ENCODE peak calls at places on chromosomes 4 and X, in eight cellular contexts. One of them, this sample, is unnamed.

GRCh38 chr4:2825184-2825506 is 18.5 kb upstream of the ADD1 start:
- DNase-seq in stimulated activated CD4-positive, alpha-beta T cell treated with anti-CD3 and anti-CD28 coated beads, TNF-alpha, amount 100 ng/mL, for 24 hours: no peak
- DNase-seq in type B pancreatic cell: no peak
- DNase-seq in nephron progenitor cell: no peak
- DNase-seq in NCI-H1105 treated with DMSO at 0.1 percent for 48 hours: no peak
- DNase-seq in NCI-H774: no peak
- DNase-seq in heart right ventricle: no peak
- DNase-seq in midbrain: no peak
- DNase-seq in this sample: no peak

GRCh38 chrX:138775501-138775900 is 64.0 kb upstream of the FGF13 start:
- DNase-seq in nephron progenitor cell: no peak
- DNase-seq in NCI-H774: no peak
- DNase-seq in stimulated activated CD4-positive, alpha-beta T cell treated with anti-CD3 and anti-CD28 coated beads, TNF-alpha, amount 100 ng/mL, for 24 hours: no peak
- DNase-seq in type B pancreatic cell: no peak
- DNase-seq in midbrain: no peak
- DNase-seq in NCI-H1105 treated with DMSO at 0.1 percent for 48 hours: peak
- DNase-seq in heart right ventricle: no peak
- DNase-seq in this sample: peak

GRCh38 chr4:95124906-95125504 is 367.2 kb downstream of the BMPR1B start:
- DNase-seq in type B pancreatic cell: no peak
- DNase-seq in heart right ventricle: peak
- DNase-seq in stimulated activated CD4-positive, alpha-beta T cell treated with anti-CD3 and anti-CD28 coated beads, TNF-alpha, amount 100 ng/mL, for 24 hours: no peak
- DNase-seq in NCI-H1105 treated with DMSO at 0.1 percent for 48 hours: peak
- DNase-seq in midbrain: peak
- DNase-seq in nephron progenitor cell: peak
- DNase-seq in NCI-H774: no peak
- DNase-seq in this sample: peak

GRCh38 chrX:22063284-22063683 is 31.2 kb downstream of the PHEX start:
- DNase-seq in type B pancreatic cell: no peak
- DNase-seq in heart right ventricle: no peak
- DNase-seq in NCI-H774: no peak
- DNase-seq in nephron progenitor cell: peak
- DNase-seq in NCI-H1105 treated with DMSO at 0.1 percent for 48 hours: no peak
- DNase-seq in midbrain: no peak
- DNase-seq in stimulated activated CD4-positive, alpha-beta T cell treated with anti-CD3 and anti-CD28 coated beads, TNF-alpha, amount 100 ng/mL, for 24 hours: peak
- DNase-seq in this sample: no peak

GRCh38 chr4:16757080-16757521 is 141.3 kb downstream of the LDB2 start:
- DNase-seq in NCI-H774: no peak
- DNase-seq in type B pancreatic cell: no peak
- DNase-seq in midbrain: no peak
- DNase-seq in nephron progenitor cell: no peak
- DNase-seq in heart right ventricle: no peak
- DNase-seq in NCI-H1105 treated with DMSO at 0.1 percent for 48 hours: no peak
- DNase-seq in stimulated activated CD4-positive, alpha-beta T cell treated with anti-CD3 and anti-CD28 coated beads, TNF-alpha, amount 100 ng/mL, for 24 hours: no peak
- DNase-seq in this sample: no peak

GRCh38 chrX:47283015-47283771 is 50.4 kb downstream of the USP11 start:
- DNase-seq in stimulated activated CD4-positive, alpha-beta T cell treated with anti-CD3 and anti-CD28 coated beads, TNF-alpha, amount 100 ng/mL, for 24 hours: no peak
- DNase-seq in midbrain: peak
- DNase-seq in heart right ventricle: peak
- DNase-seq in nephron progenitor cell: peak
- DNase-seq in NCI-H1105 treated with DMSO at 0.1 percent for 48 hours: peak
- DNase-seq in type B pancreatic cell: no peak
- DNase-seq in NCI-H774: peak
- DNase-seq in this sample: peak

GRCh38 chr4:169345207-169345788 is 74.5 kb upstream of the SH3RF1 start:
- DNase-seq in midbrain: peak
- DNase-seq in NCI-H774: no peak
- DNase-seq in type B pancreatic cell: no peak
- DNase-seq in heart right ventricle: no peak
- DNase-seq in nephron progenitor cell: no peak
- DNase-seq in NCI-H1105 treated with DMSO at 0.1 percent for 48 hours: no peak
- DNase-seq in stimulated activated CD4-positive, alpha-beta T cell treated with anti-CD3 and anti-CD28 coated beads, TNF-alpha, amount 100 ng/mL, for 24 hours: no peak
- DNase-seq in this sample: peak

GRCh38 chr4:80070880-80071620 is 2.0 kb downstream of the ANTXR2 start:
- DNase-seq in midbrain: no peak
- DNase-seq in type B pancreatic cell: no peak
- DNase-seq in stimulated activated CD4-positive, alpha-beta T cell treated with anti-CD3 and anti-CD28 coated beads, TNF-alpha, amount 100 ng/mL, for 24 hours: no peak
- DNase-seq in heart right ventricle: no peak
- DNase-seq in nephron progenitor cell: no peak
- DNase-seq in NCI-H774: no peak
- DNase-seq in NCI-H1105 treated with DMSO at 0.1 percent for 48 hours: no peak
- DNase-seq in this sample: peak

GRCh38 chrX:153469811-153470410 is 465 bp downstream of the HAUS7 start:
- DNase-seq in NCI-H774: no peak
- DNase-seq in heart right ventricle: peak
- DNase-seq in type B pancreatic cell: no peak
- DNase-seq in stimulated activated CD4-positive, alpha-beta T cell treated with anti-CD3 and anti-CD28 coated beads, TNF-alpha, amount 100 ng/mL, for 24 hours: peak
- DNase-seq in nephron progenitor cell: peak
- DNase-seq in NCI-H1105 treated with DMSO at 0.1 percent for 48 hours: peak
- DNase-seq in midbrain: no peak
- DNase-seq in this sample: peak

GRCh38 chr4:164731827-164732474 is 22.0 kb upstream of the SMIM31 start:
- DNase-seq in type B pancreatic cell: peak
- DNase-seq in NCI-H774: no peak
- DNase-seq in stimulated activated CD4-positive, alpha-beta T cell treated with anti-CD3 and anti-CD28 coated beads, TNF-alpha, amount 100 ng/mL, for 24 hours: peak
- DNase-seq in midbrain: peak
- DNase-seq in heart right ventricle: peak
- DNase-seq in nephron progenitor cell: peak
- DNase-seq in NCI-H1105 treated with DMSO at 0.1 percent for 48 hours: peak
- DNase-seq in this sample: peak

GRCh38 chr4:139367421-139368090 is 65.3 kb upstream of the NDUFC1 start:
- DNase-seq in NCI-H774: no peak
- DNase-seq in nephron progenitor cell: no peak
- DNase-seq in NCI-H1105 treated with DMSO at 0.1 percent for 48 hours: no peak
- DNase-seq in stimulated activated CD4-positive, alpha-beta T cell treated with anti-CD3 and anti-CD28 coated beads, TNF-alpha, amount 100 ng/mL, for 24 hours: no peak
- DNase-seq in heart right ventricle: no peak
- DNase-seq in midbrain: peak
- DNase-seq in type B pancreatic cell: no peak
- DNase-seq in this sample: no peak

GRCh38 chrX:17655232-17656034 is 81.9 kb upstream of the SCML1 start:
- DNase-seq in NCI-H1105 treated with DMSO at 0.1 percent for 48 hours: no peak
- DNase-seq in midbrain: no peak
- DNase-seq in type B pancreatic cell: no peak
- DNase-seq in heart right ventricle: no peak
- DNase-seq in NCI-H774: no peak
- DNase-seq in stimulated activated CD4-positive, alpha-beta T cell treated with anti-CD3 and anti-CD28 coated beads, TNF-alpha, amount 100 ng/mL, for 24 hours: peak
- DNase-seq in nephron progenitor cell: peak
- DNase-seq in this sample: no peak

GRCh38 chrX:103215768-103216085 is 819 bp downstream of the BEX4 start:
- DNase-seq in type B pancreatic cell: peak
- DNase-seq in nephron progenitor cell: no peak
- DNase-seq in stimulated activated CD4-positive, alpha-beta T cell treated with anti-CD3 and anti-CD28 coated beads, TNF-alpha, amount 100 ng/mL, for 24 hours: no peak
- DNase-seq in heart right ventricle: no peak
- DNase-seq in NCI-H774: no peak
- DNase-seq in midbrain: peak
- DNase-seq in NCI-H1105 treated with DMSO at 0.1 percent for 48 hours: peak
- DNase-seq in this sample: no peak

GRCh38 chrX:110402091-110402854 is 43.6 kb downstream of the RTL9 start:
- DNase-seq in NCI-H774: no peak
- DNase-seq in nephron progenitor cell: no peak
- DNase-seq in stimulated activated CD4-positive, alpha-beta T cell treated with anti-CD3 and anti-CD28 coated beads, TNF-alpha, amount 100 ng/mL, for 24 hours: no peak
- DNase-seq in type B pancreatic cell: no peak
- DNase-seq in midbrain: no peak
- DNase-seq in heart right ventricle: no peak
- DNase-seq in NCI-H1105 treated with DMSO at 0.1 percent for 48 hours: no peak
- DNase-seq in this sample: peak

GRCh38 chr4:107709916-107710315 is 10.1 kb downstream of the PAPSS1 start:
- DNase-seq in midbrain: no peak
- DNase-seq in heart right ventricle: no peak
- DNase-seq in stimulated activated CD4-positive, alpha-beta T cell treated with anti-CD3 and anti-CD28 coated beads, TNF-alpha, amount 100 ng/mL, for 24 hours: no peak
- DNase-seq in nephron progenitor cell: no peak
- DNase-seq in NCI-H1105 treated with DMSO at 0.1 percent for 48 hours: no peak
- DNase-seq in type B pancreatic cell: no peak
- DNase-seq in NCI-H774: no peak
- DNase-seq in this sample: no peak

GRCh38 chrX:1813809-1814208 is 198.9 kb downstream of the ASMT start:
- DNase-seq in type B pancreatic cell: peak
- DNase-seq in midbrain: no peak
- DNase-seq in NCI-H1105 treated with DMSO at 0.1 percent for 48 hours: no peak
- DNase-seq in NCI-H774: no peak
- DNase-seq in stimulated activated CD4-positive, alpha-beta T cell treated with anti-CD3 and anti-CD28 coated beads, TNF-alpha, amount 100 ng/mL, for 24 hours: no peak
- DNase-seq in nephron progenitor cell: peak
- DNase-seq in heart right ventricle: no peak
- DNase-seq in this sample: no peak

GRCh38 chrX:22399793-22400192 is 127.1 kb downstream of the CBLL2 start:
- DNase-seq in NCI-H774: no peak
- DNase-seq in NCI-H1105 treated with DMSO at 0.1 percent for 48 hours: no peak
- DNase-seq in stimulated activated CD4-positive, alpha-beta T cell treated with anti-CD3 and anti-CD28 coated beads, TNF-alpha, amount 100 ng/mL, for 24 hours: no peak
- DNase-seq in nephron progenitor cell: no peak
- DNase-seq in midbrain: no peak
- DNase-seq in type B pancreatic cell: no peak
- DNase-seq in heart right ventricle: no peak
- DNase-seq in this sample: peak

GRCh38 chrX:125681507-125681906 is 361.8 kb downstream of the TEX13C start:
- DNase-seq in midbrain: no peak
- DNase-seq in NCI-H1105 treated with DMSO at 0.1 percent for 48 hours: no peak
- DNase-seq in heart right ventricle: no peak
- DNase-seq in NCI-H774: no peak
- DNase-seq in stimulated activated CD4-positive, alpha-beta T cell treated with anti-CD3 and anti-CD28 coated beads, TNF-alpha, amount 100 ng/mL, for 24 hours: no peak
- DNase-seq in nephron progenitor cell: no peak
- DNase-seq in type B pancreatic cell: no peak
- DNase-seq in this sample: no peak

GRCh38 chr4:146481246-146481645 is 40.5 kb downstream of the SLC10A7 start:
- DNase-seq in stimulated activated CD4-positive, alpha-beta T cell treated with anti-CD3 and anti-CD28 coated beads, TNF-alpha, amount 100 ng/mL, for 24 hours: no peak
- DNase-seq in heart right ventricle: no peak
- DNase-seq in type B pancreatic cell: no peak
- DNase-seq in NCI-H1105 treated with DMSO at 0.1 percent for 48 hours: no peak
- DNase-seq in NCI-H774: no peak
- DNase-seq in midbrain: no peak
- DNase-seq in nephron progenitor cell: no peak
- DNase-seq in this sample: no peak

GRCh38 chr4:156476359-156476758 is 495.2 kb downstream of the PDGFC start:
- DNase-seq in stimulated activated CD4-positive, alpha-beta T cell treated with anti-CD3 and anti-CD28 coated beads, TNF-alpha, amount 100 ng/mL, for 24 hours: no peak
- DNase-seq in NCI-H1105 treated with DMSO at 0.1 percent for 48 hours: no peak
- DNase-seq in type B pancreatic cell: no peak
- DNase-seq in heart right ventricle: no peak
- DNase-seq in nephron progenitor cell: no peak
- DNase-seq in NCI-H774: no peak
- DNase-seq in midbrain: no peak
- DNase-seq in this sample: no peak

GRCh38 chr4:186927624-186928023 is 204.0 kb upstream of the FAT1 start:
- DNase-seq in heart right ventricle: no peak
- DNase-seq in type B pancreatic cell: no peak
- DNase-seq in NCI-H1105 treated with DMSO at 0.1 percent for 48 hours: no peak
- DNase-seq in nephron progenitor cell: no peak
- DNase-seq in midbrain: no peak
- DNase-seq in NCI-H774: no peak
- DNase-seq in stimulated activated CD4-positive, alpha-beta T cell treated with anti-CD3 and anti-CD28 coated beads, TNF-alpha, amount 100 ng/mL, for 24 hours: no peak
- DNase-seq in this sample: no peak

GRCh38 chr4:155614111-155614762 is 52.4 kb upstream of the GUCY1A1 start:
- DNase-seq in NCI-H1105 treated with DMSO at 0.1 percent for 48 hours: no peak
- DNase-seq in heart right ventricle: no peak
- DNase-seq in midbrain: no peak
- DNase-seq in type B pancreatic cell: no peak
- DNase-seq in NCI-H774: no peak
- DNase-seq in nephron progenitor cell: no peak
- DNase-seq in stimulated activated CD4-positive, alpha-beta T cell treated with anti-CD3 and anti-CD28 coated beads, TNF-alpha, amount 100 ng/mL, for 24 hours: no peak
- DNase-seq in this sample: no peak

GRCh38 chr4:145179201-145179860 is 1.1 kb downstream of the OTUD4 start:
- DNase-seq in NCI-H1105 treated with DMSO at 0.1 percent for 48 hours: no peak
- DNase-seq in nephron progenitor cell: peak
- DNase-seq in NCI-H774: peak
- DNase-seq in heart right ventricle: peak
- DNase-seq in type B pancreatic cell: peak
- DNase-seq in midbrain: peak
- DNase-seq in stimulated activated CD4-positive, alpha-beta T cell treated with anti-CD3 and anti-CD28 coated beads, TNF-alpha, amount 100 ng/mL, for 24 hours: peak
- DNase-seq in this sample: peak

GRCh38 chr4:75930152-75930551 is 10.7 kb downstream of the NAAA start:
- DNase-seq in type B pancreatic cell: no peak
- DNase-seq in stimulated activated CD4-positive, alpha-beta T cell treated with anti-CD3 and anti-CD28 coated beads, TNF-alpha, amount 100 ng/mL, for 24 hours: no peak
- DNase-seq in nephron progenitor cell: no peak
- DNase-seq in NCI-H1105 treated with DMSO at 0.1 percent for 48 hours: no peak
- DNase-seq in NCI-H774: no peak
- DNase-seq in midbrain: no peak
- DNase-seq in heart right ventricle: no peak
- DNase-seq in this sample: no peak

GRCh38 chrX:115226929-115227328 is 7.0 kb downstream of the LRCH2 start:
- DNase-seq in heart right ventricle: no peak
- DNase-seq in type B pancreatic cell: no peak
- DNase-seq in NCI-H1105 treated with DMSO at 0.1 percent for 48 hours: peak
- DNase-seq in stimulated activated CD4-positive, alpha-beta T cell treated with anti-CD3 and anti-CD28 coated beads, TNF-alpha, amount 100 ng/mL, for 24 hours: no peak
- DNase-seq in nephron progenitor cell: no peak
- DNase-seq in midbrain: no peak
- DNase-seq in NCI-H774: peak
- DNase-seq in this sample: peak

GRCh38 chrX:48992341-48992740 is 9.7 kb downstream of the GRIPAP1 start:
- DNase-seq in heart right ventricle: no peak
- DNase-seq in NCI-H1105 treated with DMSO at 0.1 percent for 48 hours: no peak
- DNase-seq in type B pancreatic cell: no peak
- DNase-seq in stimulated activated CD4-positive, alpha-beta T cell treated with anti-CD3 and anti-CD28 coated beads, TNF-alpha, amount 100 ng/mL, for 24 hours: no peak
- DNase-seq in NCI-H774: no peak
- DNase-seq in nephron progenitor cell: no peak
- DNase-seq in midbrain: no peak
- DNase-seq in this sample: no peak

GRCh38 chrX:111124418-111124817 is 28.4 kb downstream of the PAK3 start:
- DNase-seq in heart right ventricle: no peak
- DNase-seq in NCI-H774: no peak
- DNase-seq in stimulated activated CD4-positive, alpha-beta T cell treated with anti-CD3 and anti-CD28 coated beads, TNF-alpha, amount 100 ng/mL, for 24 hours: no peak
- DNase-seq in midbrain: no peak
- DNase-seq in nephron progenitor cell: no peak
- DNase-seq in type B pancreatic cell: no peak
- DNase-seq in NCI-H1105 treated with DMSO at 0.1 percent for 48 hours: no peak
- DNase-seq in this sample: no peak

GRCh38 chrX:71103110-71103983 is 3.2 kb downstream of the CXorf65 start:
- DNase-seq in stimulated activated CD4-positive, alpha-beta T cell treated with anti-CD3 and anti-CD28 coated beads, TNF-alpha, amount 100 ng/mL, for 24 hours: peak
- DNase-seq in NCI-H774: no peak
- DNase-seq in NCI-H1105 treated with DMSO at 0.1 percent for 48 hours: no peak
- DNase-seq in heart right ventricle: no peak
- DNase-seq in type B pancreatic cell: no peak
- DNase-seq in nephron progenitor cell: peak
- DNase-seq in midbrain: no peak
- DNase-seq in this sample: peak

GRCh38 chr4:103067841-103068547 is 8.6 kb downstream of the SLC9B2 start:
- DNase-seq in midbrain: no peak
- DNase-seq in heart right ventricle: no peak
- DNase-seq in nephron progenitor cell: no peak
- DNase-seq in NCI-H1105 treated with DMSO at 0.1 percent for 48 hours: no peak
- DNase-seq in NCI-H774: no peak
- DNase-seq in type B pancreatic cell: no peak
- DNase-seq in stimulated activated CD4-positive, alpha-beta T cell treated with anti-CD3 and anti-CD28 coated beads, TNF-alpha, amount 100 ng/mL, for 24 hours: no peak
- DNase-seq in this sample: no peak

GRCh38 chrX:81202413-81202794 is 502 bp downstream of the SH3BGRL start:
- DNase-seq in heart right ventricle: no peak
- DNase-seq in stimulated activated CD4-positive, alpha-beta T cell treated with anti-CD3 and anti-CD28 coated beads, TNF-alpha, amount 100 ng/mL, for 24 hours: no peak
- DNase-seq in type B pancreatic cell: no peak
- DNase-seq in nephron progenitor cell: no peak
- DNase-seq in NCI-H774: no peak
- DNase-seq in midbrain: no peak
- DNase-seq in NCI-H1105 treated with DMSO at 0.1 percent for 48 hours: no peak
- DNase-seq in this sample: no peak

GRCh38 chr4:25628441-25628840 is 27.2 kb upstream of the SLC34A2 start:
- DNase-seq in midbrain: no peak
- DNase-seq in type B pancreatic cell: no peak
- DNase-seq in heart right ventricle: no peak
- DNase-seq in NCI-H774: no peak
- DNase-seq in nephron progenitor cell: no peak
- DNase-seq in NCI-H1105 treated with DMSO at 0.1 percent for 48 hours: no peak
- DNase-seq in stimulated activated CD4-positive, alpha-beta T cell treated with anti-CD3 and anti-CD28 coated beads, TNF-alpha, amount 100 ng/mL, for 24 hours: no peak
- DNase-seq in this sample: no peak

GRCh38 chr4:5086535-5086934 is 35.3 kb downstream of the STK32B start:
- DNase-seq in stimulated activated CD4-positive, alpha-beta T cell treated with anti-CD3 and anti-CD28 coated beads, TNF-alpha, amount 100 ng/mL, for 24 hours: no peak
- DNase-seq in midbrain: no peak
- DNase-seq in NCI-H774: no peak
- DNase-seq in NCI-H1105 treated with DMSO at 0.1 percent for 48 hours: no peak
- DNase-seq in type B pancreatic cell: no peak
- DNase-seq in nephron progenitor cell: no peak
- DNase-seq in heart right ventricle: no peak
- DNase-seq in this sample: no peak

GRCh38 chr4:94746746-94747145 is 11.0 kb upstream of the BMPR1B start:
- DNase-seq in midbrain: no peak
- DNase-seq in NCI-H774: no peak
- DNase-seq in type B pancreatic cell: no peak
- DNase-seq in heart right ventricle: no peak
- DNase-seq in stimulated activated CD4-positive, alpha-beta T cell treated with anti-CD3 and anti-CD28 coated beads, TNF-alpha, amount 100 ng/mL, for 24 hours: no peak
- DNase-seq in NCI-H1105 treated with DMSO at 0.1 percent for 48 hours: no peak
- DNase-seq in nephron progenitor cell: no peak
- DNase-seq in this sample: no peak

GRCh38 chr4:102843938-102844337 is 16.6 kb upstream of the UBE2D3 start:
- DNase-seq in heart right ventricle: no peak
- DNase-seq in stimulated activated CD4-positive, alpha-beta T cell treated with anti-CD3 and anti-CD28 coated beads, TNF-alpha, amount 100 ng/mL, for 24 hours: no peak
- DNase-seq in NCI-H1105 treated with DMSO at 0.1 percent for 48 hours: no peak
- DNase-seq in NCI-H774: no peak
- DNase-seq in midbrain: no peak
- DNase-seq in type B pancreatic cell: no peak
- DNase-seq in nephron progenitor cell: no peak
- DNase-seq in this sample: no peak